ENCODE peak calls at places on chromosome 1, in eight cellular contexts. P is B cell; D is NCI-H446; S is NCI-H748 treated with DMSO at 0.1 percent for 48 hours; T is activated T-cell treated with anti-CD3 and anti-CD28 coated beads, Interleukin-2, amount 50 U/mL, for 72 hours; J is NCI-H1092 treated with DMSO at 0.1 percent for 48 hours; Q is activated CD4-positive, alpha-beta T cell treated with anti-CD3 and anti-CD28 coated beads, Interleukin-2, amount 50 U/mL, for 1 hour; C is A172. G is an unnamed sample.

GRCh38 chr1:179034720-179035119 is 9.0 kb downstream of the FAM20B start:
- DNase-seq in P (peak), D (no peak), S (no peak), T (no peak), J (no peak), Q (no peak), C (peak), G (no peak)

GRCh38 chr1:206923009-206923960 is 1.5 kb upstream of the FCMR start:
- DNase-seq in P (peak), D (no peak), S (no peak), T (peak), J (no peak), Q (peak), C (no peak), G (peak)

GRCh38 chr1:87961992-87962391 is 633.3 kb downstream of the LMO4 start:
- DNase-seq in P (no peak), D (no peak), S (no peak), T (no peak), J (no peak), Q (no peak), C (no peak), G (no peak)

GRCh38 chr1:209583408-209583807 is at the start of gene CAMK1G:
- DNase-seq in P (no peak), D (peak), S (no peak), T (no peak), J (no peak), Q (no peak), C (peak), G (no peak)

GRCh38 chr1:13628218-13628617 is 44.6 kb downstream of the PDPN start:
- DNase-seq in P (no peak), D (no peak), S (no peak), T (no peak), J (no peak), Q (no peak), C (no peak), G (no peak)

GRCh38 chr1:41626146-41626545 is 141.7 kb upstream of the EDN2 start:
- DNase-seq in P (no peak), D (peak), S (no peak), T (no peak), J (no peak), Q (no peak), C (peak), G (no peak)

GRCh38 chr1:181737056-181737455 is 253.7 kb downstream of the CACNA1E start:
- DNase-seq in P (no peak), D (no peak), S (no peak), T (no peak), J (peak), Q (no peak), C (no peak), G (no peak)

GRCh38 chr1:230175839-230176238 is 108.8 kb downstream of the GALNT2 start:
- DNase-seq in P (no peak), D (no peak), S (no peak), T (no peak), J (no peak), Q (no peak), C (no peak), G (no peak)

GRCh38 chr1:228860911-228861829 is 125.9 kb downstream of the RHOU start:
- DNase-seq in P (no peak), D (no peak), S (no peak), T (peak), J (no peak), Q (no peak), C (peak), G (peak)

GRCh38 chr1:32933742-32934322 is 30.8 kb downstream of the RNF19B start:
- DNase-seq in P (no peak), D (no peak), S (no peak), T (no peak), J (no peak), Q (no peak), C (peak), G (peak)

GRCh38 chr1:200079576-200079975 is 52.1 kb downstream of the NR5A2 start:
- DNase-seq in P (no peak), D (no peak), S (no peak), T (no peak), J (no peak), Q (no peak), C (no peak), G (no peak)

GRCh38 chr1:26037904-26038303 is 8.0 kb downstream of the SLC30A2 start:
- DNase-seq in P (no peak), D (no peak), S (no peak), T (no peak), J (no peak), Q (no peak), C (no peak), G (no peak)

GRCh38 chr1:115300087-115300856 is 37.8 kb downstream of the NGF start:
- DNase-seq in P (no peak), D (no peak), S (no peak), T (no peak), J (no peak), Q (no peak), C (peak), G (no peak)

GRCh38 chr1:156376958-156377919 is 8.2 kb downstream of the RHBG start:
- DNase-seq in P (no peak), D (no peak), S (no peak), T (no peak), J (no peak), Q (no peak), C (no peak), G (no peak)

GRCh38 chr1:243455760-243456651 is 200.2 kb downstream of the SDCCAG8 start:
- DNase-seq in P (no peak), D (no peak), S (no peak), T (no peak), J (no peak), Q (no peak), C (no peak), G (no peak)

GRCh38 chr1:182340233-182341058 is 51.1 kb downstream of the GLUL start:
- DNase-seq in P (no peak), D (no peak), S (no peak), T (no peak), J (no peak), Q (no peak), C (no peak), G (no peak)

GRCh38 chr1:168114845-168115244 is 21.9 kb downstream of the GPR161 start:
- DNase-seq in P (no peak), D (no peak), S (no peak), T (no peak), J (no peak), Q (no peak), C (no peak), G (no peak)

GRCh38 chr1:222127526-222128152 is 385.8 kb upstream of the DUSP10 start:
- DNase-seq in P (no peak), D (no peak), S (no peak), T (no peak), J (no peak), Q (no peak), C (no peak), G (no peak)